ENCODE peak calls at places on chromosomes 1 and 21, in nine cellular contexts. H, O, V, N, P, K, D, E and I are unnamed samples.

GRCh38 chr1:85406887-85407593 is 57.9 kb downstream of the DDAH1 start:
- DNase-seq in O (peak; percentile 82), E (peak; percentile 76), H (no peak), K (no peak), P (no peak), N (no peak), V (no peak), D (peak; percentile 94), I (peak; percentile 81)

GRCh38 chr1:9715536-9716226 is 64.2 kb downstream of the PIK3CD start:
- DNase-seq in E (no peak), D (no peak), H (no peak), O (no peak), P (no peak), K (no peak), N (peak; percentile 40), V (peak; percentile 83), I (no peak)

GRCh38 chr1:185767721-185768120 is 33.5 kb downstream of the HMCN1 start:
- DNase-seq in D (peak; percentile 34), E (no peak), N (no peak), H (no peak), V (no peak), O (no peak), K (no peak), P (no peak), I (no peak)

GRCh38 chr1:50329332-50329932 is 93.8 kb downstream of the DMRTA2 start:
- DNase-seq in K (no peak), O (no peak), N (no peak), P (no peak), H (no peak), D (no peak), E (no peak), V (no peak), I (no peak)

GRCh38 chr1:151491641-151492040 is 19.5 kb upstream of the CGN start:
- DNase-seq in V (no peak), N (no peak), D (no peak), H (no peak), O (no peak), K (no peak), P (no peak), E (no peak), I (no peak)

GRCh38 chr1:81803423-81804103 is 2.8 kb downstream of the ADGRL2 start:
- DNase-seq in D (peak; percentile 54), H (no peak), P (no peak), V (no peak), E (no peak), K (no peak), N (no peak), O (no peak), I (no peak)

GRCh38 chr21:32386195-32386870 is 6.5 kb downstream of the URB1 start:
- DNase-seq in N (no peak), P (no peak), H (no peak), D (peak; percentile 42), E (no peak), O (no peak), K (no peak), V (no peak), I (no peak)

GRCh38 chr1:112359961-112360767 is 35.9 kb upstream of the CTTNBP2NL start:
- DNase-seq in P (no peak), N (no peak), H (peak; percentile 11), K (no peak), D (peak; percentile 96), E (no peak), O (peak; percentile 26), V (no peak), I (peak; percentile 77)

GRCh38 chr1:157437301-157437700 is 115.0 kb downstream of the FCRL5 start:
- DNase-seq in V (no peak), D (no peak), H (no peak), O (no peak), N (no peak), K (peak; percentile 47), P (no peak), E (no peak), I (no peak)

GRCh38 chr1:231919900-231920299 is 293.3 kb downstream of the DISC1 start:
- DNase-seq in H (peak; percentile 12), P (no peak), E (no peak), N (no peak), O (no peak), K (no peak), D (no peak), V (no peak), I (no peak)

GRCh38 chr1:61055110-61055614 is 27.2 kb upstream of the NFIA start:
- DNase-seq in H (no peak), E (no peak), N (no peak), K (no peak), D (peak; percentile 48), O (no peak), P (no peak), V (no peak), I (no peak)

GRCh38 chr1:33086384-33086850 is 5.5 kb downstream of the AZIN2 start:
- DNase-seq in N (no peak), K (peak; percentile 36), D (peak; percentile 88), P (peak; percentile 55), V (peak; percentile 70), O (no peak), H (peak; percentile 86), E (peak; percentile 86), I (no peak)

GRCh38 chr1:114758251-114758832 is 558 bp upstream of the CSDE1 start:
- DNase-seq in H (no peak), V (no peak), E (no peak), O (no peak), P (no peak), K (peak; percentile 13), N (no peak), D (no peak), I (no peak)

GRCh38 chr1:40630488-40631223 is 34.8 kb downstream of the RIMS3 start:
- DNase-seq in V (no peak), P (no peak), D (peak; percentile 29), E (no peak), N (no peak), H (no peak), K (no peak), O (no peak), I (no peak)

GRCh38 chr1:89955311-89955710 is 39.6 kb upstream of the ZNF326 start:
- DNase-seq in E (no peak), K (no peak), P (no peak), D (no peak), V (no peak), O (no peak), H (no peak), N (no peak), I (no peak)

GRCh38 chr1:9816199-9816598 is 7.6 kb downstream of the CLSTN1 start:
- DNase-seq in H (no peak), P (no peak), N (no peak), E (no peak), D (no peak), V (no peak), O (no peak), K (no peak), I (no peak)

GRCh38 chr1:7478797-7479499 is 292.1 kb upstream of the VAMP3 start:
- DNase-seq in V (no peak), E (peak; percentile 74), D (peak; percentile 85), N (no peak), O (peak; percentile 88), H (peak; percentile 35), K (no peak), P (peak; percentile 61), I (peak; percentile 50)

GRCh38 chr1:15107052-15107687 is 46.4 kb upstream of the TMEM51 start:
- DNase-seq in V (no peak), K (no peak), D (no peak), N (no peak), P (no peak), E (no peak), H (no peak), O (no peak), I (no peak)

GRCh38 chr1:173714441-173714758 is 381 bp upstream of the KLHL20 start:
- DNase-seq in H (no peak), D (no peak), N (no peak), V (no peak), E (no peak), O (no peak), P (no peak), K (no peak), I (no peak)

GRCh38 chr1:228141082-228141870 is 1.2 kb downstream of the GUK1 start:
- DNase-seq in D (peak; percentile 95), K (peak; percentile 2), N (no peak), E (no peak), H (no peak), P (peak; percentile 52), O (no peak), V (peak; percentile 73), I (no peak)

GRCh38 chr1:9101510-9102146 is 27.3 kb downstream of the GPR157 start:
- DNase-seq in E (peak; percentile 31), K (peak; percentile 78), P (peak; percentile 81), D (peak; percentile 78), V (no peak), N (no peak), H (peak; percentile 14), O (no peak), I (no peak)

GRCh38 chr1:32920833-32921232 is 19.6 kb upstream of the TMEM54 start:
- DNase-seq in P (no peak), N (no peak), V (no peak), E (no peak), K (no peak), D (peak; percentile 38), H (no peak), O (no peak), I (no peak)